ENCODE peak calls at places on chromosomes 16 and 17, in four cellular contexts. B, F, J and A are unnamed samples.

GRCh38 chr16:49540836-49541235 is 167.2 kb downstream of the C16orf78 start:
- DNase-seq in F (no peak), J (no peak), B (no peak), A (no peak)

GRCh38 chr16:66081967-66082366 is 284.5 kb upstream of the CDH5 start:
- DNase-seq in B (peak; percentile 29), F (no peak), J (no peak), A (no peak)

GRCh38 chr16:54145881-54146280 is 140.7 kb downstream of the IRX3 start:
- DNase-seq in F (no peak), J (no peak), B (no peak), A (peak; percentile 1)

GRCh38 chr17:37160940-37161339 is 212.2 kb downstream of the AATF start:
- DNase-seq in B (peak; percentile 62), J (no peak), F (no peak), A (no peak)

GRCh38 chr17:1873418-1873817 is 43.6 kb downstream of the RPA1 start:
- DNase-seq in J (no peak), B (no peak), F (no peak), A (no peak)

GRCh38 chr17:82049521-82049971 is 2.1 kb downstream of the RFNG start:
- DNase-seq in J (no peak), F (no peak), B (no peak), A (no peak)

GRCh38 chr17:38546396-38546795 is 59.4 kb downstream of the SRCIN1 start:
- DNase-seq in J (no peak), F (no peak), B (no peak), A (no peak)

GRCh38 chr17:17181666-17182600 is 24.2 kb downstream of the PLD6 start:
- DNase-seq in F (no peak), B (no peak), J (no peak), A (no peak)

GRCh38 chr16:56892705-56893104 is 27.7 kb downstream of the SLC12A3 start:
- DNase-seq in F (no peak), B (no peak), J (no peak), A (no peak)

GRCh38 chr17:43756176-43756575 is 2.4 kb downstream of the SOST start:
- DNase-seq in B (no peak), J (no peak), F (no peak), A (no peak)

GRCh38 chr17:82812058-82812457 is 27.8 kb downstream of the ZNF750 start:
- DNase-seq in B (no peak), F (no peak), J (no peak), A (no peak)

GRCh38 chr16:21991621-21992020 is 9.3 kb downstream of the PDZD9 start:
- DNase-seq in B (no peak), F (no peak), J (no peak), A (no peak)

GRCh38 chr17:77832180-77832560 is 126.3 kb upstream of the TNRC6C start:
- DNase-seq in F (no peak), B (no peak), J (no peak), A (no peak)

GRCh38 chr17:59761385-59762021 is 54.0 kb downstream of the VMP1 start:
- DNase-seq in B (peak; percentile 89), F (no peak), J (no peak), A (no peak)

GRCh38 chr16:26614102-26614864 is 452.4 kb upstream of the C16orf82 start:
- DNase-seq in F (no peak), J (no peak), B (no peak), A (no peak)

GRCh38 chr17:82841921-82842596 is 2.2 kb upstream of the ZNF750 start:
- DNase-seq in B (no peak), F (no peak), J (no peak), A (no peak)

GRCh38 chr17:81667754-81668153 is 1.2 kb downstream of the CCDC137 start:
- DNase-seq in B (no peak), F (no peak), J (no peak), A (no peak)

GRCh38 chr16:68450741-68451140 is 2.4 kb upstream of the SMPD3 start:
- DNase-seq in J (no peak), B (no peak), F (no peak), A (no peak)

GRCh38 chr16:56866955-56867830 is 2.2 kb downstream of the SLC12A3 start:
- DNase-seq in F (no peak), J (no peak), B (peak; percentile 80), A (no peak)

GRCh38 chr16:3780570-3780969 is 63.2 kb upstream of the TRAP1 start:
- DNase-seq in B (no peak), J (no peak), F (no peak), A (no peak)

GRCh38 chr17:80005360-80006338 is 30.0 kb downstream of the TBC1D16 start:
- DNase-seq in J (no peak), B (peak; percentile 58), F (no peak), A (no peak)

DNA sequence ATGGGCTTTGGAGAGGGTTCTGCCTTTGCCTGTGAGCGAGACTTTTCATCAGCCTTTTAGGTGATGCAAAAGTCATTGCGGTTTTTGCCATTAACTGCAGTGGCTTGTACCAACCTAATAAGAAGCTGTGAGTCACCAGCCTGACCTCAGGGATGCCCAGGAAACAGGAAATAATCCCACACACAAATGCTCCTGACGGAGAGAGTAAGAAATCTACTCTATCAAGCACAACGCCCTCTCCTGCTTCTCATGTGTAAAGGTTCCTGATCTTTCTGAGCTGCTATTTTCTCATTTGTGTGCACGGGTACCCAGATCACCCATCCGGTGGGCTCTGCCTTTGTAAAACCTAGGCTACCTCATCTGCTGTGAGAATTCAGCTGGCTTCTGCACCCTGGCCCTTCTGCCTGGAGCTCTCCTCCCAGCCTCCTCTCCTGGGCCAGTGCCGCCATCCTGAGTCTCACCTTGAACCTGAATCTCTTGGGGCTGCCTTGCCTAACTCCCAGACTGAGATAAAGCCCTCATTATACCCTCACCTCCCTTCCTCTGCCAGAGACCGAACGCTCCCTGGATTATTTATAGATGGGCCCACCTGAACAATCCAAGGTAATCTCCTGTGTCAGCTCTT is 299.7 kb downstream of the C16orf95 start:
- DNase-seq in B (peak; percentile 84), J (no peak), F (no peak), A (no peak)
- TF ChIP-seq CTCF in B (peak; percentile 36), J (no peak), F (no peak), A (no peak)

GRCh38 chr17:75088465-75088895 is 726 bp downstream of the SLC16A5 start:
- DNase-seq in J (no peak), B (no peak), F (no peak), A (no peak)
- TF ChIP-seq CTCF in J (no peak), B (no peak), F (no peak), A (no peak)

GRCh38 chr16:85455534-85455933 is 157.6 kb upstream of the GSE1 start:
- DNase-seq in B (no peak), J (no peak), F (no peak), A (no peak)

GRCh38 chr16:85452364-85453178 is 160.6 kb upstream of the GSE1 start:
- DNase-seq in B (no peak), J (no peak), F (no peak), A (no peak)

GRCh38 chr16:85453179-85453678 is 159.9 kb upstream of the GSE1 start:
- DNase-seq in F (no peak), B (no peak), J (no peak), A (no peak)

GRCh38 chr16:85453701-85454100 is 159.4 kb upstream of the GSE1 start:
- DNase-seq in J (no peak), B (no peak), F (no peak), A (no peak)

DNA sequence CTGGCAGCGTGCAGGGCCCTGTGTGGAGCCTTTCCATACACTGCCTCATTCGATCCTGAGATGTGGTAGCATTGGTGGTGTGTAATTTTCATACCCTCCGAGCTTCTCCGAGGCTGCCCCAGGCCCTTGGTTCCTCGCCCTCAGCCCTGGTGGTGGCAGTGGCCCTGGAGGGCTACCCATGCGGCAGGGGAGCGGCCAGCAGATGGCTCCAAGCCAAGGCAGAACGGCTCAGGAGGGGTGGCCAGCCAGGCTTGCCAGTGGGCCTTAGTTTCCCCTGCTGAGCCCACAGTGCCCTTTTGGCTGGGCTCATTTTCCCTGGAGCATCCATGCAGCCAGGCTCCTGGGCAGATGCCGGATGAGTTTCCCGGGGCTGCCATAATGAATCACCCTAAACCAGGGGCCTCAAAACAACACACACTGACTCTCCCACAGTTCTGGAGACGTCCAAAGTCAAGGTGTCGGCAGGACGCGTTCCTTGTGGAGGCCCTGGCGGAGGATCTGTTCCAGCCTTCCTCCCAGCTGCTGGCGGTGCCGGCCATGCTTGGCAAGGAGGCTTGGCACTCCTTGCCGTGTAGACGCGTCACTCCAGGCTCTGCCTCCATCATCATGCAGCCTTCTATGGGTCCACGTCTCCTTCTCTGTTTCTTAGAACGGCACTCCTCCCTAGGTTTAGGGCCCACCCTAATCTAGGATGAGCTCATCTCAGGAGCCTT is 158.8 kb upstream of the GSE1 start:
- DNase-seq in B (no peak), F (no peak), J (no peak), A (no peak)
- TF ChIP-seq CTCF in B (no peak), F (no peak), J (no peak), A (no peak)

DNA sequence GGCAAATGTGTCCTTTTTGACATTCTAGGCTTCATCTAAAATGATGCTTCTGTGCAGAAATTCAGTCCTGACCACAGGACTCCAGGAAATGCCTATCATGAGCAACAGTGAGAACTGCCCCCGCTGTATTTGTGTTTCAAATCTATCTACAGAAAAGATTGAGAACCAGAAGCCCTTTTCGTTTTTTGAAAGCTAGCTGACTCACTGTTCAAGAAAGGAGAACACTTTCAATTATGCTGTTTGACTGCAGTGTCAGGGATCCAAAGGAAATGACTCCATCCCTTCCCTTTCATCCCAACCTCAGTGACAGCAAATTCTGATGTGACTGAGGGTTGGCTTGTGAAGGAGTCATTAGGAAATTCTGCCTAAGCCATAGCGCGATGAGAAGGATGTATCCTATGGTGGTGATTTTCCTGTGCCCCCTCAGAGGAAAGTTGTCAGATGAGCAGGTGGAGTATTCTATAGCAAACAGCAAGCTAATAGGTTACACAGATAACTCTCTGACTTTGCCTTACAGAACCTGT is 622.3 kb downstream of the TMEM114 start:
- DNase-seq in J (no peak), F (no peak), B (no peak), A (no peak)
- TF ChIP-seq CTCF in J (no peak), F (no peak), B (no peak), A (no peak)

DNA sequence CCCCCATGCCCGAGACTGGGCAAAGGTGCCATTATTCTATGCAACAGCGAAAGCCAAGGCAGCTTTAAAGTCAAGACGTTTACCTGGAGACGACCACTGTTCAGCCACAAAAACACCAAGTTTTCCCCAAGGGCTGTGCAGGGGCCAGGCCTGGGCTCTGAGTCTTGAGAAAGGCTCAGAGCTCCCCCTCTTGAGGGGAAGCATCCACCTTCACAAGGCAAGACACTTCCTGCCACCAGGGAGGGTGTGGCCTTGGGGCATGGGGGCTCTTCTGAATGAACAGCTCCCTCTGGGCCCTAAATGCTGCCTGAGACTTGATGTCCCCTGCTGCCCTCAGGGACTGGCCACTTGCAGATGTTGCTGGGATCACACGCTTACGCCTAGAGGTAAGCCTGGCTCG is 26.5 kb downstream of the PDIA2 start:
- DNase-seq in B (no peak), F (no peak), J (no peak), A (no peak)
- TF ChIP-seq CTCF in B (no peak), F (no peak), J (no peak), A (no peak)